ENCODE peak calls at places on chromosomes 3 and 15, in four cellular contexts. B is K562, F is GM23338, T is H1. Y is an unnamed sample.

GRCh38 chr3:47250309-47251060 is 32.1 kb downstream of the KIF9 start:
- DNase-seq in T (no peak), B (peak), F (peak), Y (peak)

GRCh38 chr3:9352917-9353823 is 9.7 kb upstream of the THUMPD3 start:
- DNase-seq in T (peak), F (peak), B (peak), Y (peak)

GRCh38 chr3:55166577-55167555 is 239.0 kb upstream of the LRTM1 start:
- DNase-seq in T (no peak), B (no peak), F (no peak), Y (no peak)

GRCh38 chr3:172649987-172650386 is 60.9 kb downstream of the NCEH1 start:
- DNase-seq in B (no peak), F (no peak), T (no peak), Y (no peak)

GRCh38 chr15:26023691-26024090 is 160.6 kb upstream of the ATP10A start:
- DNase-seq in T (no peak), B (no peak), F (no peak), Y (no peak)

GRCh38 chr15:86830304-86830703 is 750.6 kb downstream of the AGBL1 start:
- DNase-seq in B (no peak), T (no peak), F (no peak), Y (no peak)

GRCh38 chr3:141067559-141067958 is 16.4 kb downstream of the SPSB4 start:
- DNase-seq in T (no peak), F (no peak), B (no peak), Y (no peak)

GRCh38 chr3:71896751-71897150 is 111.8 kb upstream of the PROK2 start:
- DNase-seq in B (no peak), T (no peak), F (no peak), Y (no peak)

GRCh38 chr3:48467110-48467454 is 20.5 kb downstream of the ATRIP start:
- DNase-seq in T (no peak), B (no peak), F (no peak), Y (no peak)

GRCh38 chr3:113105980-113106379 is 105.4 kb upstream of the BOC start:
- DNase-seq in T (no peak), B (no peak), F (no peak), Y (no peak)

GRCh38 chr3:67462185-67462584 is 192.2 kb downstream of the SUCLG2 start:
- DNase-seq in T (no peak), B (no peak), F (no peak), Y (no peak)

GRCh38 chr3:67459796-67460195 is 194.6 kb downstream of the SUCLG2 start:
- DNase-seq in B (no peak), T (no peak), F (no peak), Y (no peak)

GRCh38 chr3:67460841-67461240 is 193.6 kb downstream of the SUCLG2 start:
- DNase-seq in B (no peak), F (no peak), T (no peak), Y (no peak)

GRCh38 chr3:67463656-67464055 is 190.8 kb downstream of the SUCLG2 start:
- DNase-seq in B (no peak), T (no peak), F (no peak), Y (no peak)

DNA sequence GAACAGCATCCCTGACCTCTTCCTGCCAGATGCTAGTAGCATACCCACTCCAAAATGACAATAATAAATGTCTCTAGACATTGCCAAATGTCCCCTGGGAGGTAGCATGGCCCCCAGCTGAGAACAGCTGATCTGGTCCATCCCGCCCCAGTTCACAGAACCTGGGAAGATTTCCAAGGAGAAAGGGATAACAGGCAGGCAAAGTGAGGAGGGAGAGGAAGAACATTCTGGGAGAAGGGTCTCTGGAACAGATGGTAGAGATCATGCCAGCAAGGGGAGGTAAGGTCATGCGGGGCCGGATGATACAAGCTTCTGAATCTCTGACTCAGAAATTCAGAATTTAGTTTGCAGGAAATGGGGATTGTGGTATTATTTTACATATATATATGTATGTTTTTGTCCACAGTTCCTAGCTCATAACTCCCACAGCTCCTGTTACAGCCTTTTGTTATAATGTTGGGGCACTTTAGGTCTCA is 192.7 kb downstream of the SUCLG2 start:
- DNase-seq in F (no peak), T (no peak), B (no peak), Y (no peak)
- TF ChIP-seq CREB1 in F (no peak), T (no peak), B (no peak), Y (no peak)

GRCh38 chr3:62421275-62421674 is 47.9 kb upstream of the FEZF2 start:
- DNase-seq in F (no peak), B (no peak), T (no peak), Y (no peak)
- TF ChIP-seq CREB1 in F (no peak), B (no peak), T (no peak), Y (no peak)

GRCh38 chr3:127779747-127780146 is 42.6 kb downstream of the MGLL start:
- DNase-seq in F (no peak), B (no peak), T (no peak), Y (no peak)
- TF ChIP-seq CREB1 in F (no peak), B (no peak), T (no peak), Y (no peak)

DNA sequence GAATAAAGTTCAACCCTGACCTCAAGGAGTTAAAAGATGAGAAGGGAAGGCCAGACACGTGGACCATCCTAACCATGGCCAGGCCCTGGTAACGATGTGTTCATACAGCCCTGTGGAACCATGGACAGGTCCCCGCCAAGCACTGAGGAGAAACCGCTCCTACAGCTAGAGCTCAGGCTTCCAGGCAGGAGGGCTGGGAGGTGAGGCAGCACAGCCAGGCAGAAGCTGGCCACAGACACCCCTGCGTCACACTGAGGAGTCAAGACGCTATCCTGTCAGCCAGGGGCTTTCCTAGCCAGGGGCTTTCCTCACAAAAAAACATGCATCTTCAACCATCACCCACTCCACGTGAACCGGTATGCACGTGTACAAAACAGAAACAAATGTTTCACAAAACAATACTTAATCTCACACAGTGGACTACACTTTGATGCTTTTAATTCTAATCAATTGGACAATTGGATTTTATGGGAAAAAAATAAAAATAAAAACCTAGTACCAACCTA is 73.2 kb downstream of the TBC1D2B start:
- DNase-seq in B (no peak), F (no peak), T (no peak), Y (no peak)
- TF ChIP-seq CREB1 in B (no peak), F (no peak), T (no peak), Y (no peak)

DNA sequence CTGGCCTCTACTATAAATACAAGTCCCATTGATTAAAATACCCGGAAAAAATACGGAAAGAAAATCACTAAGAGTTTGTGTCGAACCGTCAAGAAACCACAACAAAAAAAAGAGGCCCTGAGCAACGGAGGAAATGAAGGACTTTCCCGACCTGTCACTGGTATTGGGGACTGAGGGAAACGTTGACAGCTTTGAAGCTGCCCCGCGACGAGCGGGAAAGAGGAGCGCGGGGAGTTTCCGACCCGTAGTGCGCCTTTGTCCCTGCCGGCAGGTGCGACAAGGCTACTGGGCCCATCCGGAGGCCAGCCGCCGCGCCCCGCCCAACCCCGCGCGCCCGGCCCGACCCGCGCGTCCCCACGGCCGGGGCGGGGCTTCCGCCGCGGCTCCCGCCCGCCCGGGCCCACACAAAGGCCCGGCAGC is 418 bp downstream of the PBRM1 start:
- DNase-seq in F (peak), B (peak), T (no peak), Y (peak)
- TF ChIP-seq CREB1 in F (no peak), B (no peak), T (no peak), Y (no peak)

DNA sequence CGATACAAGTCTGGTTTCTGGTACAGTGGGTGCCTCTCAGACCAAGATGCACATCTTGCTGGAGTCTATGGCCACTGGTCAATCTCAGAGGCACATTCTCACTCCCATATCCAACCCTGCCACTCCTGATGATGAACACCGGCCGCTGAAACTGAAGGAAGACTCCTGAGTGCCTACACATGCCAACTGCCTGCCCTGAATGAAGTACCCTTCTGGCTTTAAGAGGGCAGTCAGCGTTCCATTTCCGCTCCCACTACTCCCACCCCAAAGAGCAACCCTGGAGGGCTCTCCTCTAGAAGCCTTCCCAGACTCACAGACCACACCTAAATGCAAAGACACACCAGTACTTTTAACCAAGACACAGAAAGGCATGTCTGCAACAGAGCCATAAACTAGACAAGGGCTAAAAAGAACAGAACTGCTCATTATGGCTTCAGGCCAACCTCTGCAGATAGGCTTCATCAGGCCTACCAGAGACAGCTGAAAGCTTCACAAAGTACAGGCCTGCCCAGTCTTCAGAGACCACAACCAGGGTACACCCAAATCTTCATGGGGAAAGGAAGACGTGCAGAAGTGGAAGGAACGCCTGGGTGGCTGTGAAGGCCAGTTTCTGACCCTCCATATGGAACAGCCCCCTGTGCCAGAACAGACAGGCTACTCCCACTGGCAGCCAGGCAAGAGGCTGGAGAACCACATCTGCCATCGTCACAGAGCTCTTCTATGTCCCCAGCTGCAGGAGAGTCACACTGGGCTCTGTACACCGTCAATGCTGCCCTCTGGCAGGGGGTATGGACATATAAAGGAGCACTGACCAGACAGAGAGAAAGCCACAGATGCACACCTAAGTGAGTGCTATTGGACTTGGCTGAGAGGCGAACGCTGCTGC is 14.2 kb downstream of the ANP32A start:
- DNase-seq in T (no peak), B (no peak), F (no peak), Y (no peak)
- TF ChIP-seq CREB1 in T (no peak), B (no peak), F (no peak), Y (no peak)

GRCh38 chr3:184231671-184232070 is 2.3 kb downstream of the VWA5B2 start:
- DNase-seq in T (no peak), B (no peak), F (no peak), Y (no peak)
- TF ChIP-seq CREB1 in T (no peak), B (no peak), F (no peak), Y (no peak)

GRCh38 chr3:123201223-123201556 is 553 bp upstream of the SEC22A start:
- DNase-seq in F (no peak), T (no peak), B (no peak), Y (no peak)

GRCh38 chr3:123201557-123202427 is at the start of gene SEC22A:
- DNase-seq in T (peak), F (peak), B (peak), Y (peak)

GRCh38 chr3:123194552-123194951 is 7.2 kb upstream of the SEC22A start:
- DNase-seq in T (peak), F (peak), B (peak), Y (peak)

GRCh38 chr3:123202451-123202850 is 708 bp downstream of the SEC22A start:
- DNase-seq in F (peak), B (peak), T (no peak), Y (peak)

DNA sequence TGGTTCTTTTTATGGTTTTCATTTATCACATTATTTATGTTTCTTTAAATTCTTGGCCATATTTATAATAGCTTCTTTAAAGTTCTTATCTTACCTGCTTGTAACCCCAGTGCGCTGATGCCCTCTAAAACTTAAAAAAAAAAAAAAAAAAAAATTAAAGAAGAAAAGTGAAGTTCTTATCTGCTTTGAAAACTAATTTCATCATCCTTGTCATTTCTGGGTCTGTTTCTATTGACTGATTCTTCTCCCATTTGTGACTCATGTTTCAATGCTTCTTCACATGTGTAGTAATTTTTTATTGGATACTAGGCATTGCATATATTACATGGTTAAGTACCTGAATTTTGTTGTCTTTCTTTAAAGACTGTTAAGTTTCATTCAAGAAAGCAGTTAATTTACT is 3.4 kb upstream of the SEC22A start:
- DNase-seq in F (no peak), B (no peak), T (no peak), Y (no peak)
- TF ChIP-seq CREB1 in F (no peak), B (no peak), T (no peak), Y (no peak)